ENCODE peak calls at places on chromosomes 12 and 14, in seven cellular contexts. One of them, this sample, is unnamed.

GRCh38 chr14:102817942-102818940 is 41.0 kb downstream of the TRAF3 start:
- DNase-seq in lower lobe of right lung: no peak
- DNase-seq in heart right ventricle: no peak
- DNase-seq in AG10803: peak
- DNase-seq in mucosa of descending colon: no peak
- DNase-seq in cardiac fibroblast: peak
- DNase-seq in fibroblast of pulmonary artery: no peak
- DNase-seq in this sample: peak

GRCh38 chr12:89883630-89884364 is 175.2 kb upstream of the ATP2B1 start:
- DNase-seq in AG10803: peak
- DNase-seq in heart right ventricle: peak
- DNase-seq in cardiac fibroblast: peak
- DNase-seq in mucosa of descending colon: no peak
- DNase-seq in fibroblast of pulmonary artery: peak
- DNase-seq in lower lobe of right lung: no peak
- DNase-seq in this sample: peak

GRCh38 chr12:49983892-49984291 is 11.1 kb downstream of the AQP6 start:
- DNase-seq in lower lobe of right lung: no peak
- DNase-seq in heart right ventricle: no peak
- DNase-seq in AG10803: peak
- DNase-seq in mucosa of descending colon: peak
- DNase-seq in fibroblast of pulmonary artery: peak
- DNase-seq in cardiac fibroblast: peak
- DNase-seq in this sample: peak

GRCh38 chr12:131675126-131676080 is 35.5 kb upstream of the SFSWAP start:
- DNase-seq in heart right ventricle: no peak
- DNase-seq in AG10803: no peak
- DNase-seq in lower lobe of right lung: no peak
- DNase-seq in fibroblast of pulmonary artery: no peak
- DNase-seq in mucosa of descending colon: no peak
- DNase-seq in cardiac fibroblast: no peak
- DNase-seq in this sample: no peak

GRCh38 chr12:52871291-52871961 is 22.6 kb upstream of the KRT78 start:
- DNase-seq in fibroblast of pulmonary artery: peak
- DNase-seq in cardiac fibroblast: peak
- DNase-seq in heart right ventricle: no peak
- DNase-seq in mucosa of descending colon: peak
- DNase-seq in lower lobe of right lung: no peak
- DNase-seq in AG10803: peak
- DNase-seq in this sample: peak

GRCh38 chr12:21942377-21942703 is 1.1 kb upstream of the ABCC9 start:
- DNase-seq in cardiac fibroblast: no peak
- DNase-seq in lower lobe of right lung: peak
- DNase-seq in AG10803: no peak
- DNase-seq in heart right ventricle: no peak
- DNase-seq in fibroblast of pulmonary artery: no peak
- DNase-seq in mucosa of descending colon: no peak
- DNase-seq in this sample: no peak

GRCh38 chr14:22052795-22053194 is 379.2 kb upstream of the OR4E1 start:
- DNase-seq in lower lobe of right lung: no peak
- DNase-seq in heart right ventricle: no peak
- DNase-seq in cardiac fibroblast: no peak
- DNase-seq in mucosa of descending colon: no peak
- DNase-seq in AG10803: no peak
- DNase-seq in fibroblast of pulmonary artery: no peak
- DNase-seq in this sample: no peak

GRCh38 chr14:68632591-68632895 is 160.3 kb downstream of the ZFP36L1 start:
- DNase-seq in lower lobe of right lung: no peak
- DNase-seq in cardiac fibroblast: no peak
- DNase-seq in fibroblast of pulmonary artery: no peak
- DNase-seq in heart right ventricle: no peak
- DNase-seq in AG10803: no peak
- DNase-seq in mucosa of descending colon: no peak
- DNase-seq in this sample: no peak

GRCh38 chr12:61758661-61759060 is 501.5 kb upstream of the USP15 start:
- DNase-seq in AG10803: no peak
- DNase-seq in cardiac fibroblast: no peak
- DNase-seq in fibroblast of pulmonary artery: no peak
- DNase-seq in heart right ventricle: no peak
- DNase-seq in mucosa of descending colon: no peak
- DNase-seq in lower lobe of right lung: no peak
- DNase-seq in this sample: peak

GRCh38 chr12:49956663-49957569 is 4.8 kb upstream of the AQP5 start:
- DNase-seq in cardiac fibroblast: no peak
- DNase-seq in AG10803: no peak
- DNase-seq in fibroblast of pulmonary artery: no peak
- DNase-seq in mucosa of descending colon: no peak
- DNase-seq in lower lobe of right lung: no peak
- DNase-seq in heart right ventricle: no peak
- DNase-seq in this sample: no peak

GRCh38 chr14:104290058-104290667 is 151.8 kb downstream of the KIF26A start:
- DNase-seq in heart right ventricle: no peak
- DNase-seq in fibroblast of pulmonary artery: no peak
- DNase-seq in lower lobe of right lung: peak
- DNase-seq in cardiac fibroblast: no peak
- DNase-seq in mucosa of descending colon: no peak
- DNase-seq in AG10803: no peak
- DNase-seq in this sample: no peak

GRCh38 chr12:96197503-96198272 is 3.5 kb downstream of the ELK3 start:
- DNase-seq in AG10803: peak
- DNase-seq in lower lobe of right lung: no peak
- DNase-seq in mucosa of descending colon: no peak
- DNase-seq in fibroblast of pulmonary artery: peak
- DNase-seq in heart right ventricle: no peak
- DNase-seq in cardiac fibroblast: peak
- DNase-seq in this sample: peak

GRCh38 chr14:29486132-29486531 is 441.5 kb downstream of the PRKD1 start:
- DNase-seq in AG10803: peak
- DNase-seq in fibroblast of pulmonary artery: no peak
- DNase-seq in cardiac fibroblast: no peak
- DNase-seq in lower lobe of right lung: no peak
- DNase-seq in heart right ventricle: no peak
- DNase-seq in mucosa of descending colon: no peak
- DNase-seq in this sample: peak

GRCh38 chr14:87834594-87834993 is 158.4 kb downstream of the GALC start:
- DNase-seq in mucosa of descending colon: no peak
- DNase-seq in lower lobe of right lung: no peak
- DNase-seq in fibroblast of pulmonary artery: no peak
- DNase-seq in heart right ventricle: no peak
- DNase-seq in cardiac fibroblast: no peak
- DNase-seq in AG10803: no peak
- DNase-seq in this sample: no peak

GRCh38 chr12:124867389-124867930 is 3.8 kb upstream of the SCARB1 start:
- DNase-seq in mucosa of descending colon: peak
- DNase-seq in fibroblast of pulmonary artery: peak
- DNase-seq in lower lobe of right lung: no peak
- DNase-seq in cardiac fibroblast: peak
- DNase-seq in heart right ventricle: no peak
- DNase-seq in AG10803: peak
- DNase-seq in this sample: peak

GRCh38 chr14:31208546-31209424 is 1.2 kb upstream of the HECTD1 start:
- DNase-seq in AG10803: no peak
- DNase-seq in mucosa of descending colon: peak
- DNase-seq in cardiac fibroblast: no peak
- DNase-seq in fibroblast of pulmonary artery: no peak
- DNase-seq in lower lobe of right lung: no peak
- DNase-seq in heart right ventricle: no peak
- DNase-seq in this sample: no peak

GRCh38 chr14:82710257-82710841 is 1176.7 kb upstream of the SEL1L start:
- DNase-seq in heart right ventricle: peak
- DNase-seq in lower lobe of right lung: peak
- DNase-seq in mucosa of descending colon: peak
- DNase-seq in cardiac fibroblast: peak
- DNase-seq in fibroblast of pulmonary artery: peak
- DNase-seq in AG10803: peak
- DNase-seq in this sample: peak

GRCh38 chr12:94140556-94140955 is 7.8 kb upstream of the PLXNC1 start:
- DNase-seq in heart right ventricle: no peak
- DNase-seq in lower lobe of right lung: no peak
- DNase-seq in mucosa of descending colon: peak
- DNase-seq in fibroblast of pulmonary artery: peak
- DNase-seq in AG10803: peak
- DNase-seq in cardiac fibroblast: peak
- DNase-seq in this sample: no peak

GRCh38 chr12:79174656-79175055 is 310.1 kb downstream of the SYT1 start:
- DNase-seq in fibroblast of pulmonary artery: peak
- DNase-seq in lower lobe of right lung: no peak
- DNase-seq in AG10803: peak
- DNase-seq in heart right ventricle: no peak
- DNase-seq in mucosa of descending colon: peak
- DNase-seq in cardiac fibroblast: peak
- DNase-seq in this sample: peak

DNA sequence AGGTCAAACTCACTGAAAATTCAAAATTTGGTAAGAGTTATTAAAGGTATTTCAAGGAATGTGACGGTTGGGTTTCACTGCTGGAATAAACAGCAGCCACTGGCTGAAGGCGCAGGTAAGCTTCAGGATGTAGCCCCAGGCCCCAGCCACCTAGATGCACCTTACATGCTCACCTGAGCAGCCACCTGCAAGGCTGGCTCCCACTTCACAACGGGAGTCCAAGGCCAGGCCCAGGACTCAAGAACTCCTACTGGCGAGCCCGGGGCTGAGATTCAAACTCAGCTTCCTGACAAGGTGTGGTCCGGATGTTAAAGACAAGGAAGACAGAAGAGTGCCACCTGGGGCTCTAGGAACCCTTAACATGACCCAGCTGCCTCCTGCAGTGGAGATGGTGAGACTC is 78.4 kb downstream of the ITPK1 start:
- DNase-seq in AG10803: no peak
- DNase-seq in mucosa of descending colon: peak
- DNase-seq in heart right ventricle: no peak
- DNase-seq in cardiac fibroblast: no peak
- DNase-seq in fibroblast of pulmonary artery: no peak
- DNase-seq in lower lobe of right lung: no peak
- DNase-seq in this sample: no peak
- TF ChIP-seq CTCF in AG10803: no peak
- TF ChIP-seq CTCF in mucosa of descending colon: no peak
- TF ChIP-seq CTCF in heart right ventricle: no peak
- TF ChIP-seq CTCF in cardiac fibroblast: no peak
- TF ChIP-seq CTCF in fibroblast of pulmonary artery: no peak
- TF ChIP-seq CTCF in lower lobe of right lung: no peak
- TF ChIP-seq CTCF in this sample: no peak

DNA sequence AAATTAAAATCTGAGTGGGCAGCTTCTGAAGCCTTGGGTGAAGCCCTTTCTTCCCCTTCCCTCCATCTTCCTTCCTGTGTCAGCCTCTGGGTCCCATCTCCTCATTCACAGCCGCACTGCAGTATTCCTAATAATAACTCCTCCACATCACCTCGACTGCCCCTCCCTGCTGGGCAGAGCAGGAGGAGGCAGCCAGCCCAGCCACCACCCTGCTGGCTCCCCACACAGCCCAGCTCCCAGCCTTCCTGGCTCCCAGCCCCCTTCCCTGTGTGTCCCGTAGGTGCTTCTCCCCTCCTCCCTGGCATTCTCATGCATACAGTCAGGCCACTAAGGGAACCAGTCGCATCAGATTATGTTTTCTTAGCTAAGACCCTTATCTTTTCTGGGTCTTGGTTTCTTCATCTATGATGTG is 3.7 kb downstream of the IFFO1 start:
- DNase-seq in fibroblast of pulmonary artery: no peak
- DNase-seq in mucosa of descending colon: no peak
- DNase-seq in lower lobe of right lung: no peak
- DNase-seq in AG10803: peak
- DNase-seq in heart right ventricle: peak
- DNase-seq in cardiac fibroblast: peak
- DNase-seq in this sample: peak
- H3K4me3 ChIP-seq in fibroblast of pulmonary artery: peak
- H3K4me3 ChIP-seq in mucosa of descending colon: no peak
- H3K4me3 ChIP-seq in lower lobe of right lung: no peak
- H3K4me3 ChIP-seq in AG10803: peak
- H3K4me3 ChIP-seq in heart right ventricle: peak
- H3K4me3 ChIP-seq in cardiac fibroblast: peak
- H3K4me3 ChIP-seq in this sample: peak

GRCh38 chr12:110888256-110888991 is 32.0 kb downstream of the MYL2 start:
- DNase-seq in fibroblast of pulmonary artery: no peak
- DNase-seq in AG10803: no peak
- DNase-seq in mucosa of descending colon: no peak
- DNase-seq in lower lobe of right lung: no peak
- DNase-seq in heart right ventricle: no peak
- DNase-seq in cardiac fibroblast: peak
- DNase-seq in this sample: no peak
- TF ChIP-seq CTCF in fibroblast of pulmonary artery: no peak
- TF ChIP-seq CTCF in AG10803: no peak
- TF ChIP-seq CTCF in mucosa of descending colon: no peak
- TF ChIP-seq CTCF in lower lobe of right lung: no peak
- TF ChIP-seq CTCF in heart right ventricle: no peak
- TF ChIP-seq CTCF in cardiac fibroblast: no peak
- TF ChIP-seq CTCF in this sample: no peak

DNA sequence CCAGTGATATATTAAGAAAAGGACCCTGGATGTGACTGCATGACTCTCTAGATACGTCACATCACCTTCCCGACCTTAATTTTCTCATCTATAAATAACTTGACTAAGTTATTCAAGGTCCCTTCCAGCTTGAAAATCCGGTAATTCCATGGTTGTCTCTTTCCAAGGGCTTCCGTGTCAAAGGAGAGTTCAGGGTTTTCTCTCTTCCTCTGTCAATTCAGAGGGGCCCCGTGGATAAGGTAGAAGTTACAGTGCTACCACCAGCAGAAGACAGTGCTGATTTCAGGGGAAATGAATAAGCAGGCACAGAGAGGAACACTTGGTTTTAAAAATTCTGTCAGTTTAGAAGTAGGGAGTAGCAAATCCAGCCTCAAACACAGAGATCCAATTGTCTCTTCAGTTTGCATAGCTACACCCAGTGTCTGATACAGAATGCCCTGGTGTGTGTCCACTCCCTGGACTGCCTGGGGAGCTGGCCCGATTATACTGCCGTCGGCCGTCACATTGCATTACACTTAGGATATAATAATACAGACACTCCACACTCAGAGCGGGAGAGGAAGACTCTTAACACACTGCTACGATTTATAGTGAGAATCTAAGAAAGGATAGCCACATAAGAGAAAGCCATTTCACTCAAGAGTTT is 54.7 kb upstream of the GTF2A1 start:
- DNase-seq in AG10803: no peak
- DNase-seq in lower lobe of right lung: no peak
- DNase-seq in mucosa of descending colon: no peak
- DNase-seq in cardiac fibroblast: no peak
- DNase-seq in fibroblast of pulmonary artery: no peak
- DNase-seq in heart right ventricle: no peak
- DNase-seq in this sample: no peak
- H3K4me3 ChIP-seq in AG10803: no peak
- H3K4me3 ChIP-seq in lower lobe of right lung: no peak
- H3K4me3 ChIP-seq in mucosa of descending colon: no peak
- H3K4me3 ChIP-seq in cardiac fibroblast: no peak
- H3K4me3 ChIP-seq in fibroblast of pulmonary artery: no peak
- H3K4me3 ChIP-seq in heart right ventricle: no peak
- H3K4me3 ChIP-seq in this sample: no peak